ENCODE peak calls at places on chromosome 2, in six cellular contexts. T, H, W, L, V and B are unnamed samples.

GRCh38 chr2:156191547-156191946 is 141.0 kb downstream of the NR4A2 start:
- DNase-seq in W (no peak), H (no peak), T (no peak), V (no peak), L (no peak), B (no peak)

GRCh38 chr2:230627806-230628724 is 84.6 kb upstream of the CAB39 start:
- DNase-seq in W (no peak), H (no peak), L (peak), T (peak), V (no peak), B (no peak)

GRCh38 chr2:168552450-168552856 is 96.4 kb downstream of the CERS6 start:
- DNase-seq in T (no peak), L (no peak), V (peak), W (peak), H (no peak), B (no peak)

GRCh38 chr2:11945139-11946126 is 199.0 kb downstream of the LPIN1 start:
- DNase-seq in V (peak), T (no peak), W (no peak), L (no peak), H (no peak), B (no peak)

GRCh38 chr2:108330971-108331370 is 42.3 kb downstream of the SULT1C2 start:
- DNase-seq in V (no peak), W (no peak), H (no peak), L (no peak), T (no peak), B (no peak)

GRCh38 chr2:102492006-102492405 is 19.0 kb downstream of the SLC9A4 start:
- DNase-seq in H (no peak), T (no peak), L (no peak), V (no peak), W (no peak), B (no peak)

GRCh38 chr2:207619764-207620203 is 5.4 kb downstream of the METTL21A start:
- DNase-seq in V (no peak), T (peak), W (no peak), L (no peak), H (no peak), B (no peak)

GRCh38 chr2:42286268-42286946 is 74.6 kb downstream of the COX7A2L start:
- DNase-seq in T (peak), W (no peak), L (no peak), V (no peak), H (no peak), B (no peak)

GRCh38 chr2:181250691-181251090 is 206.5 kb upstream of the ITGA4 start:
- DNase-seq in W (no peak), H (no peak), T (no peak), V (no peak), L (no peak), B (no peak)

GRCh38 chr2:45965841-45966498 is 314.5 kb downstream of the PRKCE start:
- DNase-seq in V (no peak), H (no peak), W (no peak), T (no peak), L (no peak), B (no peak)

GRCh38 chr2:112160591-112161250 is 22.5 kb downstream of the FBLN7 start:
- DNase-seq in T (no peak), L (no peak), W (no peak), V (no peak), H (no peak), B (no peak)

GRCh38 chr2:78417355-78417754 is 608.1 kb upstream of the REG3G start:
- DNase-seq in W (no peak), H (no peak), T (peak), L (no peak), V (no peak), B (peak)

GRCh38 chr2:63484481-63484880 is 103.8 kb downstream of the WDPCP start:
- DNase-seq in H (no peak), L (no peak), W (no peak), T (no peak), V (no peak), B (no peak)

GRCh38 chr2:95276244-95276887 is 2.1 kb downstream of the PROM2 start:
- DNase-seq in H (no peak), V (no peak), L (no peak), W (no peak), T (no peak), B (no peak)

GRCh38 chr2:195319112-195319460 is 337.9 kb upstream of the SLC39A10 start:
- DNase-seq in W (peak), V (no peak), H (no peak), T (no peak), L (no peak), B (no peak)

GRCh38 chr2:164651361-164651760 is 30.1 kb upstream of the GRB14 start:
- DNase-seq in W (peak), H (no peak), V (no peak), L (no peak), T (no peak), B (no peak)

GRCh38 chr2:20135631-20136050 is 84.2 kb upstream of the LAPTM4A start:
- DNase-seq in V (no peak), H (peak), T (peak), W (peak), L (peak), B (peak)

GRCh38 chr2:195447353-195447975 is 209.6 kb upstream of the SLC39A10 start:
- DNase-seq in V (no peak), H (peak), T (peak), W (no peak), L (no peak), B (no peak)

GRCh38 chr2:149076863-149077412 is 38.4 kb downstream of the LYPD6B start:
- DNase-seq in L (no peak), T (no peak), H (no peak), W (peak), V (no peak), B (peak)

GRCh38 chr2:222569826-222570225 is 86.1 kb downstream of the FARSB start:
- DNase-seq in T (no peak), L (no peak), V (no peak), W (no peak), H (no peak), B (no peak)

GRCh38 chr2:16072638-16073290 is 132.4 kb downstream of the MYCN start:
- DNase-seq in T (no peak), W (no peak), V (no peak), L (no peak), H (no peak), B (no peak)

GRCh38 chr2:196853301-196854087 is 44.3 kb upstream of the C2orf66 start:
- DNase-seq in W (no peak), L (no peak), V (no peak), T (no peak), H (no peak), B (no peak)

GRCh38 chr2:101972621-101973434 is 18.9 kb upstream of the IL1R2 start:
- DNase-seq in L (no peak), T (no peak), W (no peak), V (no peak), H (no peak), B (no peak)

GRCh38 chr2:230356084-230356483 is 29.1 kb downstream of the SP140L start:
- DNase-seq in H (no peak), W (no peak), V (no peak), L (no peak), T (peak), B (no peak)

GRCh38 chr2:71129114-71129890 is 727 bp downstream of the MCEE start:
- DNase-seq in V (no peak), L (no peak), W (no peak), T (no peak), H (no peak), B (no peak)

GRCh38 chr2:113078350-113078839 is 10.6 kb downstream of the IL1F10 start:
- DNase-seq in W (no peak), H (peak), L (no peak), V (no peak), T (no peak), B (no peak)

GRCh38 chr2:62736899-62737559 is 31.5 kb downstream of the EHBP1 start:
- DNase-seq in W (peak), V (peak), T (peak), H (no peak), L (no peak), B (no peak)

GRCh38 chr2:61368687-61369665 is 101.9 kb downstream of the USP34 start:
- DNase-seq in L (no peak), V (no peak), W (no peak), H (no peak), T (no peak), B (no peak)

DNA sequence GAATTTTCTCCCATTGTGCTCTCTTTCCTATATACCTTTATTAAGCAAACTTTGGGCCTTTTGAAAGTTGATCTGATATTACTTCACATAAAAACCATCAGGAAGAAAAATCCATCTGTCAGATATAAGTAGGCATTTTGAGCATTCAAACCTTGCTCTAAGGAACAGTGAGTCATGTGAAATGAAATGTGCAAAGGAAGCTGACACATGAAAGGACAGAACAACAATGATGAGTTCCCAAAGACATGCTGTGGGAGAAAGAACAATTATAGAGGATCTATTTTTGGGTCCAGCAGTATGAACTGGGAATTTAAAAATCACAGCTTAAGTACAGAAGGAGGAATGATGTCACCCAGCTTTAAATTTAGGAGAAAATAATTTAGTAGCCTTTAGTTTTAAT is 18.1 kb downstream of the CALCRL start:
- DNase-seq in L (no peak), V (no peak), T (no peak), H (no peak), W (no peak), B (no peak)
- TF ChIP-seq POLR2AphosphoS5 in L (no peak), V (no peak), T (no peak), H (no peak), W (no peak), B (no peak)

DNA sequence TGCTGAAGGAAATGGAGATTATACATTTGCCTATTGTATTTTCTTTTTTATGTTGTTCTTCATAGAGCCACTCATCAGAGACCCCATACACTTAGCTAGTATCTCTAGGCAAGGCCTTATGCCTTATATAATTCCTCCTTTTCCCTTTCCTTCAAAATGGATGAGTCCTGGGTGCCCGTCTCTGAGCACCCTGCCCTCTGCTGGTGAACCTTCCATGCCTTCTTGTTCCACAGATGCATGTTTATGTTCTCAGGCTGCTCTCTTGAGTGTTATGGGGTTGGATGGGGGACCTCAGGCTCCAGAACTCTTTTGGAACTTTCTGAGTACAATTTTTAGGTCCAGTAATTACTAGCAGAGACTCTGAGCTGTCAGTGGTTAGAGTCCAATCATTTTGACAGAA is 368.6 kb upstream of the SPRED2 start:
- DNase-seq in T (no peak), V (no peak), H (peak), L (no peak), W (peak), B (no peak)
- TF ChIP-seq REST in T (no peak), V (no peak), H (no peak), L (no peak), W (no peak), B (no peak)

DNA sequence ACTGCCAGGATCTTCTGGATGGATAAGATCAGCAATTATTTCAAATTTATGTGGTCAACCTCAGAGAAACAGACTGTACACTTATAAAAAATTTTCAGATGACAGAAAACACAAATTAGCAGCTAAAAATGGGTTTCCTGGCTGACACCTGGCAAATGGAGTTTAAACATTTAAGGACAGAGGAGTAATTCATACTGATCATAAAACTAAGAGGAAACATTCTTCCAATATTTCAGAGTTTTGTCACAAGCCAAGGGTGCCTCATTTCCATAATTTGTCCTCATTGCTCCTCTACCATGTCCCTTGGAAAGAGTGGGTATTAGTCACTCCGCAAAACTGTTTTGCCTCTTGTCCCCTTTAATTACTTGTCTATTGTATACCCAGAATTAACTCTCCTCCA is 70.2 kb downstream of the TMEFF2 start:
- DNase-seq in T (no peak), V (no peak), L (no peak), H (no peak), W (no peak), B (no peak)
- H3K4me2 ChIP-seq in T (no peak), V (no peak), L (no peak), H (no peak), W (no peak), B (no peak)

GRCh38 chr2:199923924-199924323 is 12.8 kb downstream of the C2orf69 start:
- DNase-seq in W (no peak), V (no peak), T (no peak), L (no peak), H (no peak), B (no peak)

GRCh38 chr2:199928226-199928625 is 17.1 kb downstream of the C2orf69 start:
- DNase-seq in V (no peak), W (no peak), H (no peak), T (no peak), L (no peak), B (no peak)

GRCh38 chr2:199916980-199917379 is 5.9 kb downstream of the C2orf69 start:
- DNase-seq in L (no peak), W (peak), H (no peak), V (no peak), T (no peak), B (no peak)

GRCh38 chr2:199928626-199929025 is 17.5 kb downstream of the C2orf69 start:
- DNase-seq in H (no peak), V (no peak), T (no peak), L (no peak), W (no peak), B (no peak)

GRCh38 chr2:199922856-199923255 is 11.8 kb downstream of the C2orf69 start:
- DNase-seq in L (peak), W (no peak), T (no peak), H (no peak), V (no peak), B (peak)
- TF ChIP-seq POLR2AphosphoS5 in L (no peak), W (no peak), T (no peak), H (no peak), V (no peak), B (no peak)